ENCODE peak calls at places on chromosomes 1 and 21, in ten cellular contexts. K is breast epithelium, C is cardiac fibroblast, G is choroid plexus epithelial cell, D is foreskin fibroblast, Z is esophagus muscularis mucosa, L is PC-3, P is fibroblast of the aortic adventitia, H is OCI-LY7, V is IMR-90. E is an unnamed sample.

GRCh38 chr21:17828223-17828622 is 9.1 kb upstream of the C21orf91 start:
- DNase-seq in L (no peak), D (peak), G (peak), P (peak), K (no peak), Z (no peak), V (peak), H (no peak), C (peak), E (no peak)

GRCh38 chr1:225928186-225929175 is 4.4 kb upstream of the PYCR2 start:
- DNase-seq in D (no peak), L (no peak), P (no peak), C (no peak), H (no peak), K (no peak), V (no peak), Z (no peak), G (no peak), E (no peak)

GRCh38 chr1:153652795-153653507 is 5.6 kb upstream of the SNAPIN start:
- DNase-seq in V (peak), D (peak), Z (no peak), L (peak), C (peak), P (peak), G (peak), H (no peak), K (peak), E (no peak)

GRCh38 chr1:192901500-192901899 is 92.7 kb downstream of the RGS2 start:
- DNase-seq in H (no peak), L (no peak), G (no peak), K (no peak), Z (no peak), V (no peak), C (no peak), P (no peak), D (peak), E (no peak)

GRCh38 chr21:41933259-41934079 is 20.3 kb downstream of the C2CD2 start:
- DNase-seq in V (peak), K (peak), G (peak), L (peak), H (no peak), P (peak), Z (no peak), C (peak), D (peak), E (no peak)

GRCh38 chr21:39659070-39659815 is 46.5 kb downstream of the B3GALT5 start:
- DNase-seq in L (no peak), V (no peak), D (no peak), P (no peak), G (no peak), C (no peak), Z (no peak), K (no peak), H (no peak), E (no peak)

GRCh38 chr1:229022595-229023350 is 248.1 kb upstream of the RAB4A start:
- DNase-seq in C (peak), L (no peak), V (no peak), P (no peak), D (no peak), Z (peak), G (no peak), K (no peak), H (no peak), E (no peak)

GRCh38 chr1:32538887-32539583 is at the start of gene ZBTB8A:
- DNase-seq in D (peak), K (peak), V (peak), H (peak), L (peak), G (peak), Z (no peak), P (peak), C (peak), E (peak)

GRCh38 chr1:60431593-60431992 is 358.0 kb upstream of the C1orf87 start:
- DNase-seq in H (no peak), V (no peak), G (peak), D (peak), K (no peak), C (no peak), Z (no peak), P (no peak), L (no peak), E (no peak)

GRCh38 chr1:113027008-113027407 is 46.0 kb upstream of the LRIG2 start:
- DNase-seq in K (no peak), Z (no peak), H (no peak), P (no peak), D (no peak), G (no peak), L (no peak), V (no peak), C (no peak), E (no peak)

GRCh38 chr1:160911441-160911840 is 26.5 kb upstream of the ITLN1 start:
- DNase-seq in L (no peak), C (peak), G (peak), V (peak), Z (no peak), H (no peak), P (peak), D (no peak), K (no peak), E (no peak)

GRCh38 chr1:14296795-14297194 is 301.7 kb upstream of the KAZN start:
- DNase-seq in K (no peak), C (peak), V (peak), H (no peak), Z (peak), G (peak), D (peak), L (peak), P (peak), E (no peak)

GRCh38 chr21:28111151-28111619 is 881.5 kb downstream of the LTN1 start:
- DNase-seq in Z (no peak), V (peak), H (no peak), D (peak), L (no peak), C (peak), P (peak), K (peak), G (peak), E (no peak)

GRCh38 chr1:10271869-10272268 is 61.5 kb downstream of the KIF1B start:
- DNase-seq in L (no peak), V (no peak), C (no peak), P (no peak), H (no peak), G (no peak), K (no peak), D (no peak), Z (no peak), E (no peak)

GRCh38 chr1:174397261-174397660 is 50.5 kb upstream of the GPR52 start:
- DNase-seq in L (no peak), D (no peak), H (no peak), P (no peak), K (no peak), V (peak), Z (no peak), C (no peak), G (peak), E (no peak)

GRCh38 chr1:112515311-112516009 is 6.7 kb downstream of the WNT2B start:
- DNase-seq in D (peak), V (peak), L (peak), Z (no peak), K (no peak), P (peak), C (peak), H (no peak), G (peak), E (no peak)

GRCh38 chr1:205301220-205301821 is 20.2 kb downstream of the NUAK2 start:
- DNase-seq in C (peak), K (peak), G (peak), L (peak), H (peak), V (peak), P (peak), Z (no peak), D (peak), E (peak)

GRCh38 chr1:235073331-235073967 is 55.2 kb downstream of the TOMM20 start:
- DNase-seq in V (no peak), K (peak), Z (no peak), C (peak), H (no peak), D (no peak), P (no peak), L (peak), G (no peak), E (no peak)

GRCh38 chr1:239816090-239816812 is 275.4 kb upstream of the FMN2 start:
- DNase-seq in L (peak), D (peak), V (peak), G (peak), H (no peak), Z (no peak), C (peak), P (peak), K (peak), E (no peak)

GRCh38 chr1:230215529-230215928 is 148.5 kb downstream of the GALNT2 start:
- DNase-seq in L (no peak), C (no peak), G (no peak), H (no peak), D (no peak), V (no peak), K (no peak), Z (no peak), P (peak), E (no peak)

GRCh38 chr1:230760360-230760827 is 13.2 kb downstream of the CAPN9 start:
- DNase-seq in H (peak), G (no peak), C (no peak), P (no peak), D (no peak), Z (no peak), K (no peak), V (no peak), L (peak), E (no peak)

GRCh38 chr1:82829527-82829926 is 1028.8 kb downstream of the ADGRL2 start:
- DNase-seq in V (no peak), P (no peak), H (no peak), C (no peak), K (no peak), D (no peak), L (no peak), Z (no peak), G (no peak), E (no peak)

GRCh38 chr1:231020139-231020601 is 19.9 kb downstream of the FAM89A start:
- DNase-seq in C (peak), H (no peak), P (no peak), Z (peak), K (no peak), L (peak), G (peak), D (peak), V (peak), E (peak)

GRCh38 chr1:32082022-32082421 is 9.3 kb downstream of the TMEM39B start:
- DNase-seq in D (no peak), K (no peak), P (no peak), C (no peak), V (no peak), G (no peak), H (no peak), Z (no peak), L (no peak), E (no peak)

GRCh38 chr1:215673943-215674342 is 106.8 kb downstream of the KCTD3 start:
- DNase-seq in C (no peak), G (no peak), P (no peak), D (no peak), H (no peak), L (no peak), Z (no peak), V (no peak), K (no peak), E (no peak)

GRCh38 chr1:215667796-215668195 is 100.7 kb downstream of the KCTD3 start:
- DNase-seq in D (no peak), Z (peak), G (no peak), V (no peak), P (no peak), K (no peak), L (no peak), C (no peak), H (no peak), E (no peak)

GRCh38 chr1:215669806-215670485 is 102.8 kb downstream of the KCTD3 start:
- DNase-seq in G (no peak), D (no peak), Z (no peak), K (no peak), V (peak), P (no peak), L (no peak), C (peak), H (no peak), E (no peak)

GRCh38 chr1:215677112-215677511 is 110.0 kb downstream of the KCTD3 start:
- DNase-seq in Z (no peak), C (no peak), K (no peak), P (no peak), H (no peak), D (no peak), G (no peak), L (peak), V (no peak), E (no peak)

GRCh38 chr1:215672482-215672881 is 105.4 kb downstream of the KCTD3 start:
- DNase-seq in P (no peak), H (no peak), G (no peak), L (no peak), Z (no peak), K (no peak), C (no peak), V (no peak), D (no peak), E (no peak)
- TF ChIP-seq CTCF in P (no peak), H (no peak), G (no peak), L (peak), Z (no peak), K (no peak), C (no peak), V (peak), D (peak), E (no peak)

GRCh38 chr1:18920931-18921330 is 18.6 kb upstream of the ALDH4A1 start:
- DNase-seq in K (no peak), P (no peak), Z (no peak), G (no peak), C (no peak), D (no peak), H (no peak), V (no peak), L (no peak), E (no peak)

GRCh38 chr1:18922319-18922726 is 20.0 kb upstream of the ALDH4A1 start:
- DNase-seq in K (peak), C (peak), V (peak), Z (peak), H (no peak), G (peak), L (peak), D (peak), P (peak), E (no peak)

GRCh38 chr1:18919949-18920348 is 17.6 kb upstream of the ALDH4A1 start:
- DNase-seq in G (no peak), Z (no peak), K (no peak), P (no peak), H (no peak), L (no peak), V (no peak), C (no peak), D (no peak), E (no peak)

GRCh38 chr1:18922848-18923475 is 20.6 kb upstream of the ALDH4A1 start:
- DNase-seq in L (peak), C (no peak), Z (no peak), V (no peak), P (no peak), H (no peak), G (no peak), D (no peak), K (no peak), E (no peak)

DNA sequence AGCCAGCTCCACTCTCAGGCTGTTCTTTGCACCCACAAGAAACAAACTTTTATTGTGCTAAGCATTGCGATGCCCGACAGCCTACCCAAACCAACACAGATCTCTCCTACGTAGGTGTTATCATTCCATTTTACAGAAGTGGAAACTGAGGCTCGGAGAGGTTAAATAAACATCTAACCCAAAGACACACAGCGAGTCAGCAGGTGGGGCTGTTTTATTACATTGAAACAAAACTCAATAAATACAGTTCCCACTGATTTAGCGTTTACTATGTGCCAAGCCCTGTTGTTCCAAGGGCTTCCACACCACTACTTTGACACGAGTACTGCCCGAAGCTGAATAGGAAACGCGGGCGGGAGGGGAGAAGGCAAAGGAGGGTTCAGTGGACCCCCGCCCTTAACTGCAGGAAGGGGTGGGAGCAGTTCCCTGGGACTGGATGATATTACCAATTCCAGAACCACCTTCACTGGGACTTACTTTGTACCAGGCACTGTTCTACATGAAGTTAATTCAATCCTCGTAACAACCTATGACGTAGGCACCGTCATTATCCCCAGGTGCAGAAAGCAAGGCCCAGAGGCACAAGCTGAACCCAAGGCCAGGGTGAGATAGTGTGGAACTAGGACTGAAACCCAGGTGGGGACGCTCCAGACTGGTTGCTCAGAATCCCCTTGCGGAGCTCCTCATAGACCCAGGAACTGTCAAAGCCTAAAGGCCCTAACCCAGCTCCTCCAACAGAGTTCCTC is 19.3 kb upstream of the ALDH4A1 start:
- DNase-seq in C (peak), K (no peak), Z (no peak), V (no peak), L (peak), H (no peak), P (peak), G (no peak), D (no peak), E (no peak)
- TF ChIP-seq CTCF in C (peak), K (no peak), Z (peak), V (peak), L (peak), H (peak), P (peak), G (peak), D (peak), E (peak)

DNA sequence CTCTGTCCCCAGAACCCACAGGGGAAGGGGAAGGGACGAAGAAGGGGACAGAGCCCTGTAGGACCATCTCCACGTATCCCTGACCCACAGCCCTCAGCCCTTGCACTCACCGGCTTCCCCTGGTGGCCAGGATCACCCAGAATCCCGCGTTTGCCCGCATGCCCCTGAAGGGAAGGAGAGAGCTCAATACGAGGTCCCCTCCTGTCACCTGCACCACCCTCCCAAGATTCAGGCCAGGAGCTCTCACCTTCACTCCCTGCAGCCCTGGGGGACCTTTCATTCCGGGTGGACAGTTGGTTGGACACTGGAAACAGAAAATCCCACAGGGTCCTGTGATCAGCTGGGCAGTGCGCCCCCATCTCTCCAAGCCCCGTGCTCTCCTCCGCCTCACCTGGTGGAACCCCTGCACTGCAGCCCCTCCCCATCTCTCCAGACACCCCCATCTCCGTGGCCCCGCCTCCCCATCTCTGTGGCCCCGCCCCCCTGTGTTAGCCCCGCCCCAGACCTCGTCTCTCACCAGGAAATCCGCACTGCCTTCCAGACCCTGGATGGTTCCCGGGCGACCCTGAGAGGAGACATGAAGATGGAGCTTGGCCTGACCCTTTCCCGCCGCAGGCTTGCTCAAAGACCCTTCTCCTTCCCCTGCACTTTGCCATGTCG is 6.0 kb downstream of the COL9A2 start:
- DNase-seq in G (no peak), D (no peak), H (no peak), Z (no peak), P (no peak), V (no peak), L (no peak), K (no peak), C (no peak), E (no peak)
- TF ChIP-seq CTCF in G (peak), D (no peak), H (peak), Z (no peak), P (no peak), V (peak), L (peak), K (no peak), C (no peak), E (no peak)

GRCh38 chr1:22828151-22828817 is 117.6 kb downstream of the EPHB2 start:
- DNase-seq in H (no peak), D (no peak), C (no peak), G (no peak), Z (no peak), L (no peak), K (no peak), V (no peak), P (no peak), E (no peak)

GRCh38 chr1:22830747-22831340 is 120.2 kb downstream of the EPHB2 start:
- DNase-seq in C (no peak), G (no peak), Z (no peak), L (no peak), P (no peak), V (no peak), D (no peak), K (no peak), H (no peak), E (no peak)

GRCh38 chr1:22830131-22830566 is 119.5 kb downstream of the EPHB2 start:
- DNase-seq in H (no peak), P (no peak), V (no peak), K (no peak), Z (no peak), C (no peak), D (no peak), L (no peak), G (no peak), E (no peak)

GRCh38 chr1:22827666-22828065 is 117.0 kb downstream of the EPHB2 start:
- DNase-seq in V (no peak), L (no peak), G (no peak), D (no peak), C (no peak), K (no peak), Z (no peak), P (no peak), H (no peak), E (no peak)

DNA sequence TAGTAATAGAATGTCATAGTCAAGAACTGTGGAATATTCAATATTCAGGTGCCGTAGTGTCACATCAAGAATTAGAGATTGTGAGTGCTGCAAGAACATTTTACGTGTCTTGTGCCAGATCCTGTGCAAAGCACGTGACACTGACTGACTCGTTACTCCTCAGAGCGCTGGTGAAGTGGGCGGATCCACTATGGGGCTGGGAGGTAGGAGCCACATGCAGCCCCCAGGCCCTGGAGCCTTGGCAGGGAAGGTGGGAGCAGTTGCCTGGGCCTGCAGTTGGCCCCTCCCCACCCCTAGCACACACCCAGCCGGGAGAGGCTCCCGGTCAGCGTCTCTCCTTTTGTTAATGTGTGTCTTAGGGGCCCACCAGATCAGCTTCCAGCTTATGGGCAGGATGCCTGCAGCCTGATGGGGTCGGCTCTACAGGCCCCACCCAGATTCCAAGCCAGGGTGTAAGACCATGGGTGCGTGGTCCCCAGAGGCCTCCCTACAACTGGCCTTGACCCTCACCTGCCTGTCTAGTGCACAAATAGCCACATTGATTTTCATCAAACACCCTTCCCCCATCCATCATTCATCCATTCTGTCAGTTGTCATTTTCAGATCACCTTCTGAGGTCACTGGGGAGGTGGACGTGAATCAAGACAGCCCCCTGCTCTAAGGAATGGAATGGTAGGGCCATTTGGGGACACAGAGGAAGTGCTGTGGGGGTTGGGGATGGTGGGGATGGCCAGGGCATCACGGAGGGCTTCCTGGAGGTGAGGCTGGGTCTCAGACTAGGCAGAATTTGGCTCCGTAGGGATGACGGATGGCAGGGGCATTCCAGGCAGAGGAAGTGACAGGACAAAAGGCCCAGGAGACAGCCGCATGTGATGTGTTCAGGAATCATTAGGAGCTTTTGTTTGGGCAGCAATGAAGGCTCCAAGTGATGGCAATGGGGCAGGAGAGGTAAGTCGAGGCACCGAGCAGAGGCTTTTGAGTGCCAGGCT is 118.7 kb downstream of the EPHB2 start:
- DNase-seq in Z (no peak), G (peak), C (no peak), P (peak), H (no peak), D (no peak), V (peak), L (no peak), K (no peak), E (no peak)
- TF ChIP-seq CTCF in Z (no peak), G (no peak), C (no peak), P (no peak), H (no peak), D (no peak), V (no peak), L (no peak), K (no peak), E (no peak)

GRCh38 chr1:53721088-53721487 is 17.9 kb downstream of the GLIS1 start:
- DNase-seq in H (no peak), V (no peak), P (no peak), L (no peak), G (no peak), D (no peak), Z (no peak), C (no peak), K (no peak), E (no peak)
- TF ChIP-seq CTCF in H (no peak), V (no peak), P (no peak), L (no peak), G (no peak), D (no peak), Z (no peak), C (no peak), K (no peak), E (no peak)

E was measured in osteocyte.